ENCODE peak calls at places on chromosomes 2 and 18, in five cellular contexts. P is right lobe of liver, I is brain microvascular endothelial cell, R is AG09309, F is WERI-Rb-1. V is an unnamed sample.

GRCh38 chr2:196276421-196276820 is 105.0 kb upstream of the STK17B start:
- DNase-seq in P (no peak), I (no peak), R (no peak), F (no peak), V (no peak)

GRCh38 chr18:903703-904102 is 968 bp upstream of the ADCYAP1 start:
- DNase-seq in P (peak), I (peak), F (peak), R (no peak), V (peak)

GRCh38 chr2:216507220-216508143 is 8.8 kb downstream of the RPL37A start:
- DNase-seq in P (no peak), I (no peak), F (no peak), R (no peak), V (no peak)

GRCh38 chr2:128438586-128438985 is 119.9 kb upstream of the HS6ST1 start:
- DNase-seq in R (no peak), F (no peak), I (no peak), P (no peak), V (no peak)

GRCh38 chr18:34531110-34531509 is 179.0 kb upstream of the DTNA start:
- DNase-seq in I (no peak), F (no peak), P (no peak), R (no peak), V (no peak)

GRCh38 chr2:126774761-126775160 is 118.8 kb downstream of the GYPC start:
- DNase-seq in R (no peak), F (no peak), P (no peak), I (no peak), V (no peak)

GRCh38 chr2:46448111-46448510 is 31.3 kb upstream of the TMEM247 start:
- DNase-seq in I (no peak), F (no peak), R (no peak), P (no peak), V (no peak)

GRCh38 chr2:207201416-207201815 is 35.7 kb upstream of the KLF7 start:
- DNase-seq in R (no peak), P (no peak), F (no peak), I (no peak), V (no peak)

GRCh38 chr2:205692095-205692494 is 9.8 kb downstream of the NRP2 start:
- DNase-seq in F (no peak), I (no peak), R (no peak), P (no peak), V (no peak)

GRCh38 chr2:150522269-150522668 is 34.8 kb upstream of the RND3 start:
- DNase-seq in R (no peak), I (no peak), F (no peak), P (no peak), V (no peak)

GRCh38 chr2:162560291-162560690 is 216.4 kb downstream of the GCA start:
- DNase-seq in P (no peak), I (no peak), R (no peak), F (no peak), V (no peak)

GRCh38 chr18:62334110-62334509 is 9.0 kb downstream of the TNFRSF11A start:
- DNase-seq in P (no peak), I (no peak), F (no peak), R (no peak), V (no peak)

GRCh38 chr2:95297639-95298395 is 670 bp downstream of the KCNIP3 start:
- DNase-seq in F (no peak), R (no peak), P (no peak), I (no peak), V (no peak)

GRCh38 chr18:13374468-13375301 is 156.1 kb downstream of the LDLRAD4 start:
- DNase-seq in F (no peak), P (no peak), I (peak), R (no peak), V (no peak)

GRCh38 chr2:169365093-169365483 is 2.8 kb upstream of the LRP2 start:
- DNase-seq in R (no peak), F (no peak), P (no peak), I (no peak), V (no peak)

GRCh38 chr2:240234503-240234951 is 94.1 kb upstream of the OTOS start:
- DNase-seq in P (no peak), F (no peak), R (no peak), I (no peak), V (no peak)

GRCh38 chr2:208929489-208929864 is 494.4 kb upstream of the MAP2 start:
- DNase-seq in R (no peak), I (no peak), P (no peak), F (no peak), V (no peak)

GRCh38 chr2:177939211-177939610 is 133.4 kb downstream of the PDE11A start:
- DNase-seq in F (no peak), I (no peak), R (no peak), P (no peak), V (no peak)

GRCh38 chr2:68632026-68632425 is 11.4 kb upstream of the PROKR1 start:
- DNase-seq in P (no peak), F (no peak), R (no peak), I (no peak), V (no peak)

GRCh38 chr2:9780368-9781130 is 62.7 kb upstream of the TAF1B start:
- DNase-seq in R (no peak), F (no peak), P (no peak), I (no peak), V (no peak)

GRCh38 chr18:49786019-49786720 is 27.2 kb downstream of the ACAA2 start:
- DNase-seq in R (no peak), F (no peak), P (no peak), I (no peak), V (no peak)

GRCh38 chr2:71544919-71545571 is 91.7 kb downstream of the DYSF start:
- DNase-seq in R (no peak), I (no peak), P (peak), F (no peak), V (no peak)

GRCh38 chr2:11398710-11399109 is 54.3 kb upstream of the ROCK2 start:
- DNase-seq in F (no peak), P (peak), R (no peak), I (no peak), V (no peak)

GRCh38 chr2:230712443-230713330 is at the start of gene CAB39:
- DNase-seq in I (peak), P (peak), F (peak), R (no peak), V (peak)

GRCh38 chr2:23381084-23381483 is 3.9 kb upstream of the KLHL29 start:
- DNase-seq in I (peak), P (peak), R (no peak), F (no peak), V (peak)

GRCh38 chr2:187138240-187138639 is 289.3 kb upstream of the ZSWIM2 start:
- DNase-seq in R (no peak), I (peak), F (peak), P (peak), V (peak)

GRCh38 chr2:230916218-230916617 is 8.8 kb downstream of the GPR55 start:
- DNase-seq in P (no peak), R (no peak), I (no peak), F (no peak), V (no peak)

DNA sequence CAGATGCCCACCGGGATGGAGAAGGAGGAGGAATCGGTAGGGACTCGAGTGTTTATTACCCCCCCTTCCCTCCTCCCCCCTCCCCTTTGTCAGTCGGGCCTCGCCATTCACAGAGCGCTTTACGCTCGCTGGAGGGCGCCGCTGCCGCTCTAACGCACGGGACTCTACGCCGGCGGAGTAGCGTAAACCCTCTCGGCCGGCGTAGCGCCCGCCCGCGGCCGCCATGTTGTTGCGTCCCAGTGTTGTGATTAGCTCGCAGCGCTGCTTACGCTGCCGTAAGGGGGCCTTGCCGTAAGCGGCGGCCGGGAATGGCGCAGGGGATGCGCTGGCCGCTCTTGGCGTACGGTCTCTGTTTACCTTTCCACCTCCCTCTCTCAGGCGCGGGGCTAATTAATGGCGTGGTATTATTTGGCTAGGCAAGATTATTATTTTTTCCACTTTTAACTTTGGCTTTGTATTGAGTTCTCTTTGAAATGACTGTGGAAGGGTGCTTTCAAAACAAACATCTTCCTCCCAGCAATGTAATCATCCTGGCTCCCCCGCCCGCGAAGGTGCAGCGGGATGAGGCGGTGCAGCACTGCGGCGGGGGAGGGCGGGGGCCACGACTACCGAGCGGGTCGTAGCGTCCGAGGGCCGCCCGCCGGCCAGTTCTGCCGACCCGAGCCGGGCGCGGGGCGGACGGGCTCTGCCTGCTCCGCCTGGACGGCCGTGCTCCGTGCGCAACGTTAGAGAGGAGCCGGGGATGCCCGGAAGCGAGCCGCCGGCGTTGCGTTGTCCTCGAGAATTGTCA is 779 bp downstream of the EPC2 start:
- DNase-seq in F (peak), P (peak), R (peak), I (peak), V (peak)
- TF ChIP-seq CTCF in F (peak), P (peak), R (peak), I (peak), V (peak)

DNA sequence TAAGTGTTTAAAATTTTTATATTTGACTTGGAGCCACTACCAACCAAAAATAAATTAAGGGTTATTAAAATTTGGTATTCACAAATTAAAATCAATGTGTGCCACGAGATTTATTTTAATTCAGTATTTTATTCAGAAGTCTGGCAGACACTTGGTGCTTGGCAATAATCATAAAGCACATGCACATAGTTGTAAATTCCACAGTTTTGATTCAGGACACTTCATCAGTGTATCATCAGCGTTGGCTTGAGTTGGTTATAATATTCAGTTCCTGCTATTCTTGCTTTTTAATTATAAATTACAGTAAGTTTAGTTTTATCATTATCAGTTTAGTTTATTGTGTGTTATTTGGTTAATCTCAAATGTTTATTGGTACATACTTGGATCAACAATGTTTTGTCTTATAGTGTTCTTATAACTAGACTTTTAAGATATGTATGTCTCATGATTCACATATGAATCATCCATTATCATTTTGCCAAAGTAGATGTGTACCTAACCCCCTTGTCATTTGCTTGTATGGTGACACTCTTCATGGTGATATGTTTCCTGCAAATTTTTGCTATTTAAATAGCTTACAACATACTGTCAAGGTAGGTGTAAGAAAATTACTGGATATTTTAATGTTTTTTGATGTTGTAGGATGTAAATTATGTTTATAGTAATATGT is 237.9 kb downstream of the BABAM2 start:
- DNase-seq in I (no peak), F (no peak), P (no peak), R (no peak), V (no peak)
- H3K4me3 ChIP-seq in I (no peak), F (no peak), P (no peak), R (no peak), V (no peak)

GRCh38 chr2:76461431-76461830 is 750.7 kb upstream of the GCFC2 start:
- DNase-seq in R (no peak), I (no peak), F (no peak), P (no peak), V (no peak)

GRCh38 chr2:76469066-76469465 is 758.4 kb upstream of the GCFC2 start:
- DNase-seq in I (no peak), R (no peak), P (no peak), F (no peak), V (no peak)

GRCh38 chr2:76467326-76467725 is 756.6 kb upstream of the GCFC2 start:
- DNase-seq in F (no peak), I (no peak), P (no peak), R (no peak), V (no peak)

GRCh38 chr2:76464310-76464709 is 753.6 kb upstream of the GCFC2 start:
- DNase-seq in F (peak), P (no peak), I (no peak), R (no peak), V (no peak)
- TF ChIP-seq CTCF in F (peak), P (no peak), I (no peak), R (no peak), V (no peak)

DNA sequence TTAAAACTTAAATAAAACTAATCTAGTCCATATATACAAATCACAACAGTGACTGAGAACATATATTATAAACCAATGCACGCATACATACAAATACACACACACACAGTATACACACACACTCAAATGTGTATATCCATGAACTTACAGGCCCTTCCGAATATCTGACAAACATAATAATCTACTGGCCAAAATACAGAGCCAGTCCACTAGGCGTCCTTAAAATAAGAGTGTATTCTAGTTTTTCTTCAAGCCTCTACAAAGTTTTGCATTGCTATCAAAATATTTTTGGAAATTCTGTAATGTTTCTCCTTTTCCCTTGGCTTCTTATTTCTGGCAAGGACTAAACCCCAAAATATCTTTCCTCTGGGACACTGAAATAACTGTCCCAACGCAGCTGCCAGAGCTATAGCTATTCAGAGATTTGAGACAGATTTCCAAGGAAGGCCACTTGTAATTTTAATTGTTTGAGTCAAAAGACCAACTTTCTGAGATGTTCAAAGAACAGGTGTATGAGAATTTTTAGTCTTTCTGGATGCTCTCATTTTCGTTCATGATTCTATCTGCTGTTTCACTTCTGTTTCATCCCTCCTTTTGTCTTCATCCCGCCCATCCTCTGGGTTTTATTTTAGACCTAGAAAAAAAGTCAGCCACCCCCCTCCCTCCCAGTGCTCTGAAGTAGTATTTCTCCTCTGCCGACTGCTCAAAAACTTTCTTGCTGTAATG is 24.1 kb upstream of the SP3 start:
- DNase-seq in F (no peak), R (no peak), P (no peak), I (no peak), V (no peak)
- H3K4me3 ChIP-seq in F (no peak), R (no peak), P (no peak), I (no peak), V (no peak)

DNA sequence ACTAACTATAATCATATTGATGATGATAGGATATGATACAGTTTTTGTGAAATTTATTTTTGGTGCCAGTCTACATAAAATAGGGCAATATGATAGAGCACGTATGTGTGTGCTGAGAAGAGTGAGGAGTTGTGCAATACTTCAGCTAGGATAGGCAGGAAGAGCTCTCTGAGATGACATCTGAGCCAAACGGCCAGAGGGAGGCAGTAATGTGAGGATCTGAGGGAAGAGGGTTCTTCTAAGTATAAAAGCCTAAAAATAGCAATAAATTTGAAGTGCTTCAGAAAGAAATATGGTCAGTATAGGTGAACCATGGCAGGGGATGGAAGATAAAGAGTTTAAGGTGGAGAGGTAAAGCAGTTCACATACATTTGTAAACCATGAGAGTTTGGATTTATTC is 102.5 kb downstream of the OLA1 start:
- DNase-seq in P (no peak), F (no peak), I (peak), R (no peak), V (no peak)
- TF ChIP-seq CTCF in P (no peak), F (peak), I (peak), R (no peak), V (peak)

DNA sequence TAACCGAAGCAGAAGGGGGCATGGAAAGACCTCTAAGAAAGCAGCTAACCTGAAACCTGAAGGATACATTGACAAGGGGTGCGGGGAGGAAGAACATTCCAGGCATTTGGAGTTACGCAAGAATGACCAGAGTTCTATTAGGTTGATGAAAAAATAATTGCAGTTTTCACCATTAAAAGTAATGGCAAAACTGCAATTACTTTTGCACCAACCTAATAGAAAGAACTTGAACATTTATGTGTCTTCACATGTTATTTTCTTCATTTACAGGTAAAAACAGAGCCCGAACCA is 110.5 kb downstream of the LYPD6B start:
- DNase-seq in I (no peak), P (no peak), F (no peak), R (no peak), V (no peak)
- H3K4me3 ChIP-seq in I (no peak), P (no peak), F (no peak), R (no peak), V (no peak)

GRCh38 chr2:217988840-217989204 is 14.0 kb downstream of the TNS1 start:
- DNase-seq in F (no peak), R (no peak), I (no peak), P (no peak), V (no peak)
- TF ChIP-seq CTCF in F (no peak), R (no peak), I (no peak), P (no peak), V (no peak)

DNA sequence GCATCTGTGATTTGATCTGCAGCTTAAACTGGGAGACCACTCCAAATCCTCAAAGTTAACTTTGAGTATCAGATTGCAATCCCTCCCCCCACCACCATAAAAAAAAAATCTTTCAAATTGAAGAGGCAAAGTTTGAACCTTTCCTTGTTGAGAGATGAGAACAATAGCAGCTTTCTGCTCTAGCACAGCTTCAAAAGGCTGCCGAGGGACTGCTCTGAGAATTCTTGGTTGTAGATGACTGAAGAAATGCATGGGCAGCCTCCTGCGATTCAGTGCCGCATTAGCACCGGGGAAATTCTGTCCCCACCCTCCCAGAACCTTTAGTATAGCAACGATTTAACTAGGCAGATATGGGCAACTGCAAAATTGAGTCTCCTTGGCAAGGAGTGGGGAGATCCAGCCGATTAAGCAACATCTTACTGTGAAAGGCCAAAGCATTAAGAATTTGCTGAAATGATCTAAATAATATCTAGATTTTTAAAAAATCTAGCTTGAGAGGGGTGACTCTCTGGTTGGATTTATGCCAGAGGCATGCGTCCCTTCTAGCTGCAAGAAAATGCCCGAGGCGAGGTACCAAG is 3.9 kb upstream of the SP5 start:
- DNase-seq in R (no peak), I (no peak), P (no peak), F (no peak), V (no peak)
- H3K4me3 ChIP-seq in R (no peak), I (no peak), P (peak), F (no peak), V (no peak)

GRCh38 chr18:78912336-78912735 is 67.3 kb upstream of the SALL3 start:
- DNase-seq in R (no peak), P (no peak), F (no peak), I (no peak), V (no peak)

GRCh38 chr18:78905334-78905733 is 74.3 kb upstream of the SALL3 start:
- DNase-seq in P (no peak), F (no peak), I (no peak), R (no peak), V (no peak)

GRCh38 chr18:78911751-78912283 is 67.8 kb upstream of the SALL3 start:
- DNase-seq in P (no peak), R (no peak), I (no peak), F (no peak), V (no peak)

GRCh38 chr18:78906066-78906465 is 73.6 kb upstream of the SALL3 start:
- DNase-seq in I (no peak), F (no peak), P (no peak), R (no peak), V (no peak)

GRCh38 chr18:78908462-78908861 is 71.2 kb upstream of the SALL3 start:
- DNase-seq in I (no peak), P (no peak), R (no peak), F (no peak), V (no peak)
- TF ChIP-seq CTCF in I (no peak), P (no peak), R (no peak), F (no peak), V (no peak)